ENCODE peak calls at places on chromosomes 7 and 10, in four cellular contexts. One of them, this sample, is unnamed.

GRCh38 chr7:122307228-122307619 is 2.7 kb upstream of the FEZF1 start:
- DNase-seq in midbrain: no peak
- DNase-seq in DMS153: no peak
- DNase-seq in fibroblast of lung: no peak
- DNase-seq in this sample: no peak

GRCh38 chr7:77393261-77393660 is 22.9 kb downstream of the GSAP start:
- DNase-seq in midbrain: no peak
- DNase-seq in DMS153: no peak
- DNase-seq in fibroblast of lung: no peak
- DNase-seq in this sample: no peak

GRCh38 chr7:12025246-12025645 is 185.8 kb upstream of the TMEM106B start:
- DNase-seq in midbrain: no peak
- DNase-seq in DMS153: no peak
- DNase-seq in fibroblast of lung: peak; percentile 56
- DNase-seq in this sample: no peak

GRCh38 chr7:7810826-7811225 is 92.4 kb upstream of the RPA3 start:
- DNase-seq in midbrain: no peak
- DNase-seq in DMS153: no peak
- DNase-seq in fibroblast of lung: no peak
- DNase-seq in this sample: no peak

GRCh38 chr7:8131694-8132605 is 130.0 kb downstream of the ICA1 start:
- DNase-seq in midbrain: no peak
- DNase-seq in DMS153: no peak
- DNase-seq in fibroblast of lung: no peak
- DNase-seq in this sample: no peak

GRCh38 chr7:8357536-8357935 is 75.9 kb upstream of the NXPH1 start:
- DNase-seq in midbrain: no peak
- DNase-seq in DMS153: peak; percentile 38
- DNase-seq in fibroblast of lung: no peak
- DNase-seq in this sample: no peak

GRCh38 chr10:124068929-124069328 is 24.5 kb downstream of the CHST15 start:
- DNase-seq in midbrain: no peak
- DNase-seq in DMS153: no peak
- DNase-seq in fibroblast of lung: no peak
- DNase-seq in this sample: no peak

GRCh38 chr7:27750336-27750735 is 10.4 kb downstream of the TAX1BP1 start:
- DNase-seq in midbrain: no peak
- DNase-seq in DMS153: no peak
- DNase-seq in fibroblast of lung: no peak
- DNase-seq in this sample: no peak

GRCh38 chr7:12064716-12065115 is 146.4 kb upstream of the TMEM106B start:
- DNase-seq in midbrain: no peak
- DNase-seq in DMS153: no peak
- DNase-seq in fibroblast of lung: peak; percentile 6
- DNase-seq in this sample: no peak

GRCh38 chr7:135708041-135708440 is 19.9 kb downstream of the SLC13A4 start:
- DNase-seq in midbrain: no peak
- DNase-seq in DMS153: no peak
- DNase-seq in fibroblast of lung: no peak
- DNase-seq in this sample: no peak